ENCODE peak calls at places on chromosomes 2 and 18, in seven cellular contexts. W is neuronal stem cell; J is ovary; T is IMR-90; B is GM23338; H is CD4-positive, alpha-beta T cell; M is HCT116. L is an unnamed sample.

GRCh38 chr18:42229211-42230210 is 274.5 kb downstream of the PIK3C3 start:
- DNase-seq in H (no peak), B (no peak), W (no peak), J (no peak), T (no peak), M (no peak), L (no peak)

GRCh38 chr18:58649966-58650816 is 21.1 kb upstream of the MALT1 start:
- DNase-seq in B (no peak), W (no peak), M (no peak), T (peak; percentile 77), J (no peak), H (no peak), L (no peak)

GRCh38 chr2:7977900-7978299 is 704.0 kb upstream of the ID2 start:
- DNase-seq in W (no peak), H (no peak), J (no peak), T (no peak), M (no peak), B (no peak), L (no peak)

GRCh38 chr18:48922203-48922800 is 28.5 kb downstream of the SMAD7 start:
- DNase-seq in B (no peak), M (no peak), T (no peak), W (no peak), H (no peak), J (no peak), L (no peak)

GRCh38 chr2:238108423-238109201 is 8.5 kb downstream of the ESPNL start:
- DNase-seq in B (peak; percentile 60), H (no peak), W (no peak), T (no peak), J (peak; percentile 7), M (no peak), L (no peak)

GRCh38 chr2:36516136-36516870 is 81.7 kb downstream of the FEZ2 start:
- DNase-seq in M (no peak), J (no peak), W (no peak), T (peak; percentile 58), H (no peak), B (no peak), L (no peak)

GRCh38 chr2:216752855-216753505 is 57.6 kb upstream of the IGFBP5 start:
- DNase-seq in T (peak; percentile 11), M (no peak), J (no peak), W (no peak), B (no peak), H (no peak), L (no peak)

GRCh38 chr18:812673-813404 is 797 bp upstream of the YES1 start:
- DNase-seq in T (peak; percentile 82), M (peak; percentile 51), J (peak; percentile 84), H (peak; percentile 39), W (no peak), B (peak; percentile 84), L (peak; percentile 68)

GRCh38 chr2:135099802-135100483 is 47.9 kb downstream of the RAB3GAP1 start:
- DNase-seq in B (no peak), W (no peak), M (no peak), J (no peak), H (no peak), T (no peak), L (no peak)

GRCh38 chr18:13756671-13757070 is 30.2 kb downstream of the RNMT start:
- DNase-seq in B (no peak), J (no peak), M (no peak), T (no peak), H (no peak), W (no peak), L (no peak)

GRCh38 chr2:106096446-106097369 is 97.4 kb downstream of the UXS1 start:
- DNase-seq in W (no peak), H (no peak), J (no peak), T (no peak), B (no peak), M (no peak), L (no peak)

GRCh38 chr2:59449264-59449663 is 1104.2 kb downstream of the BCL11A start:
- DNase-seq in B (peak; percentile 42), T (no peak), W (no peak), H (no peak), M (no peak), J (no peak), L (no peak)

GRCh38 chr2:217477583-217477982 is 525.2 kb downstream of the TNS1 start:
- DNase-seq in H (no peak), M (no peak), W (no peak), T (no peak), J (no peak), B (peak; percentile 18), L (no peak)

GRCh38 chr2:72953976-72954375 is 36.7 kb downstream of the EMX1 start:
- DNase-seq in J (no peak), W (no peak), M (no peak), H (peak; percentile 9), B (no peak), T (no peak), L (no peak)

GRCh38 chr2:119377266-119377972 is 10.6 kb downstream of the DBI start:
- DNase-seq in J (no peak), B (no peak), T (no peak), M (no peak), W (no peak), H (no peak), L (no peak)

GRCh38 chr2:27263287-27264252 is 723 bp upstream of the SLC30A3 start:
- DNase-seq in M (no peak), T (no peak), W (no peak), B (peak; percentile 58), J (no peak), H (no peak), L (no peak)

GRCh38 chr18:80145191-80145799 is 36.2 kb downstream of the ADNP2 start:
- DNase-seq in B (no peak), H (no peak), M (no peak), J (no peak), W (no peak), T (peak; percentile 52), L (no peak)

GRCh38 chr2:165601866-165602636 is 132.6 kb downstream of the CSRNP3 start:
- DNase-seq in J (no peak), T (peak; percentile 58), H (no peak), B (no peak), M (no peak), W (no peak), L (no peak)

GRCh38 chr2:159936471-159936870 is 125.9 kb downstream of the PLA2R1 start:
- DNase-seq in H (no peak), J (no peak), B (peak; percentile 31), W (no peak), M (peak; percentile 24), T (no peak), L (no peak)

GRCh38 chr2:204447722-204448121 is 97.6 kb upstream of the PARD3B start:
- DNase-seq in B (no peak), J (no peak), W (no peak), M (no peak), T (no peak), H (no peak), L (no peak)

GRCh38 chr2:182668671-182669070 is 47.4 kb upstream of the DNAJC10 start:
- DNase-seq in T (peak; percentile 11), B (peak; percentile 12), H (no peak), M (no peak), W (no peak), J (no peak), L (no peak)

GRCh38 chr2:182015334-182016109 is 29.9 kb downstream of the PPP1R1C start:
- DNase-seq in T (peak; percentile 25), J (no peak), M (no peak), H (no peak), B (no peak), W (no peak), L (no peak)

GRCh38 chr18:35504996-35505395 is 7.2 kb upstream of the INO80C start:
- DNase-seq in T (no peak), W (no peak), M (no peak), J (no peak), B (no peak), H (no peak), L (no peak)

GRCh38 chr18:35506024-35506712 is 8.4 kb upstream of the INO80C start:
- DNase-seq in J (no peak), W (no peak), H (no peak), B (no peak), T (no peak), M (no peak), L (no peak)

GRCh38 chr18:35500113-35500512 is 2.4 kb upstream of the INO80C start:
- DNase-seq in M (no peak), J (no peak), B (peak; percentile 35), H (no peak), T (no peak), W (no peak), L (no peak)

GRCh38 chr18:35501369-35501768 is 3.6 kb upstream of the INO80C start:
- DNase-seq in W (no peak), T (no peak), B (no peak), H (no peak), M (no peak), J (no peak), L (no peak)

GRCh38 chr18:35502062-35502461 is 4.3 kb upstream of the INO80C start:
- DNase-seq in M (no peak), J (no peak), H (no peak), B (no peak), T (no peak), W (no peak), L (no peak)
- H3K27ac ChIP-seq in M (no peak overlapping the region), J (no peak overlapping the region), H (no peak overlapping the region), B (no peak overlapping the region), T (no peak overlapping the region), W (no peak overlapping the region), L (no peak overlapping the region)

DNA sequence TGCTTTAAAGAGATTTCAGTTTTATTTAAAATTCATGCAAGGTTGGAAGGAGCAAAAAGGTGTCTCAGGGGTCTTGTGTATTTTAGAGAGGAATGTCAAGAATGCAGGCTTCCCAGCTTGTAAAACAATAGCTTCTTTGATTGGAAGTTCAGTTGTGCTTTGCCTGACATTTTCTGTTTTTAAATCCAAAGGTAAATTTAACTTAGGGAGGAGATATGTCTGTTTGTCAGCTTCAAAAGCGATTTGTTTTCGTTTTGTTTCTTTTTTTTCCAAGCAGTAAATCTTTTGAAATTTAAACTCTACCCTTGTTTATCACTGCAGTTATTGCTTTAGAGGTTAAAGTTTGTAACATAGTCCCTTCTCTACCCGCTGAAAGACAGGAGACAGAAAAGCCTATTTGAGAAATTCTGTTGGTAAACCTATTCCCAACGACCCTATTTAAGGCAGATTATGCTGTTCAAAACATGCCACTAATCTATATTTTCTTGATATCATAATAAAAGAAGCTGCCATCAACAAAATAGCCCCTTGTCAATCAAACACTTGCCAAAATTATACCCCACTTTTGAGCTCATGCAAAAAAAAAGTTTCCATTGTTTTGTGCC is 639.6 kb downstream of the IRS1 start:
- DNase-seq in J (no peak), H (no peak), T (no peak), W (peak; percentile 36), M (no peak), B (peak; percentile 88), L (no peak)
- H3K27ac ChIP-seq in J (no peak overlapping the region), H (no peak overlapping the region), T (no peak overlapping the region), W (peak overlapping the region; percentile 73), M (peak overlapping the region; percentile 87), B (peak overlapping the region; percentile 94), L (no peak overlapping the region)

DNA sequence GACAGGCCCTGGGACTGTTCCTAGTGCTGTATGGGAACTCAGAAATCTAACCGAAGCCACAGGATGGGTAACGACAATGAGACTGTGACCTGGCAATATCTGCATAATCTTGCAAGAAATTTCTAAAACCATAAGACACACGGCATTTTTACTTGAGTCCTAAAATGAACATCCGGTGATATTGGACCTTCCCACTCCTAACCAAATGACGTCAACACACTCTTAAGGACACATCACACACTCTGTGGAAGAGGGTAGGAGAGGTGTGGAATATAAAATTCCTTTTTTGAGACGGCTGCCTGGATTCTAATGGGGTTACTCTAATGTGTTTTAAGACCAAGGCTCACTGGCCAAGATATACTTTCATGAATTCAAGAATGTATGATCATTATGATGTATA is 195.9 kb downstream of the SLC8A1 start:
- DNase-seq in H (no peak), T (no peak), W (no peak), B (no peak), M (no peak), J (no peak), L (no peak)
- H3K27ac ChIP-seq in H (no peak overlapping the region), T (no peak overlapping the region), W (no peak overlapping the region), B (peak overlapping the region; percentile 34), M (no peak overlapping the region), J (no peak overlapping the region), L (no peak overlapping the region)

GRCh38 chr2:150280255-150280654 is 207.2 kb downstream of the RND3 start:
- DNase-seq in T (peak; percentile 87), H (no peak), B (no peak), M (no peak), W (no peak), J (no peak), L (no peak)
- H3K27ac ChIP-seq in T (peak overlapping the region; percentile 33), H (no peak overlapping the region), B (no peak overlapping the region), M (no peak overlapping the region), W (no peak overlapping the region), J (no peak overlapping the region), L (peak overlapping the region; percentile 71)

L was measured in left ventricle myocardium inferior.